ENCODE peak calls at places on chromosomes 2 and 18, in ten cellular contexts. W is HFFc6, B is astrocyte of the spinal cord, Z is T-helper 9 cell, I is stromal cell of bone marrow, Q is activated gamma-delta T cell treated with Interleukin-2 at 50 U/mL for 16 hours, S is ACHN, V is M059J, O is T1000, L is Kasumi-1. C is an unnamed sample.

GRCh38 chr2:149585317-149585885 is 2.2 kb downstream of the MMADHC start:
- DNase-seq in W (no peak), B (no peak), Z (no peak), I (no peak), Q (no peak), S (no peak), V (no peak), O (no peak), L (peak; percentile 22), C (no peak)

GRCh38 chr2:129911363-129912065 is 68.0 kb upstream of the RAB6C start:
- DNase-seq in W (no peak), B (no peak), Z (no peak), I (no peak), Q (no peak), S (no peak), V (no peak), O (no peak), L (no peak), C (no peak)

GRCh38 chr18:72544092-72544886 is at the start of gene CBLN2:
- DNase-seq in W (peak; percentile 18), B (peak; percentile 76), Z (no peak), I (peak; percentile 2), Q (no peak), S (peak; percentile 82), V (peak; percentile 39), O (peak; percentile 52), L (peak; percentile 26), C (no peak)

GRCh38 chr2:44351088-44351487 is 10.2 kb downstream of the PREPL start:
- DNase-seq in W (peak; percentile 80), B (peak; percentile 34), Z (no peak), I (peak; percentile 44), Q (no peak), S (no peak), V (peak; percentile 27), O (no peak), L (no peak), C (no peak)

GRCh38 chr18:35144628-35145027 is 96.2 kb upstream of the ZNF397 start:
- DNase-seq in W (no peak), B (no peak), Z (no peak), I (no peak), Q (no peak), S (no peak), V (no peak), O (no peak), L (no peak), C (no peak)

GRCh38 chr2:10614940-10615339 is 74.8 kb downstream of the NOL10 start:
- DNase-seq in W (peak; percentile 53), B (no peak), Z (no peak), I (no peak), Q (no peak), S (no peak), V (peak; percentile 37), O (no peak), L (no peak), C (no peak)

GRCh38 chr2:150620371-150620770 is 132.9 kb upstream of the RND3 start:
- DNase-seq in W (no peak), B (peak; percentile 39), Z (no peak), I (no peak), Q (no peak), S (no peak), V (no peak), O (no peak), L (no peak), C (no peak)

GRCh38 chr2:137173514-137173913 is 408.2 kb downstream of the THSD7B start:
- DNase-seq in W (peak; percentile 71), B (peak; percentile 81), Z (no peak), I (peak; percentile 59), Q (no peak), S (peak; percentile 75), V (peak; percentile 33), O (no peak), L (peak; percentile 14), C (no peak)

GRCh38 chr2:106062627-106063026 is 131.5 kb downstream of the UXS1 start:
- DNase-seq in W (no peak), B (no peak), Z (no peak), I (peak; percentile 22), Q (no peak), S (no peak), V (no peak), O (no peak), L (no peak), C (no peak)

GRCh38 chr2:112646791-112647720 is 1.3 kb downstream of the SLC20A1 start:
- DNase-seq in W (peak; percentile 21), B (no peak), Z (no peak), I (no peak), Q (no peak), S (no peak), V (no peak), O (no peak), L (peak; percentile 37), C (no peak)

GRCh38 chr2:223644116-223644515 is 42.0 kb upstream of the SCG2 start:
- DNase-seq in W (no peak), B (no peak), Z (no peak), I (no peak), Q (no peak), S (no peak), V (no peak), O (no peak), L (no peak), C (no peak)

GRCh38 chr2:11842324-11842723 is 95.9 kb downstream of the LPIN1 start:
- DNase-seq in W (no peak), B (no peak), Z (no peak), I (no peak), Q (no peak), S (no peak), V (no peak), O (no peak), L (no peak), C (no peak)

GRCh38 chr2:201436141-201436540 is 15.1 kb downstream of the TRAK2 start:
- DNase-seq in W (no peak), B (no peak), Z (no peak), I (no peak), Q (no peak), S (no peak), V (no peak), O (no peak), L (no peak), C (no peak)

GRCh38 chr2:181430406-181431199 is 26.6 kb upstream of the ITGA4 start:
- DNase-seq in W (peak; percentile 1), B (no peak), Z (no peak), I (no peak), Q (no peak), S (no peak), V (peak; percentile 26), O (no peak), L (peak; percentile 96), C (no peak)

GRCh38 chr18:68262697-68263293 is 452.1 kb downstream of the TMX3 start:
- DNase-seq in W (peak; percentile 78), B (peak; percentile 72), Z (no peak), I (peak; percentile 29), Q (no peak), S (no peak), V (peak; percentile 76), O (no peak), L (no peak), C (no peak)

GRCh38 chr2:124081154-124081771 is 56.2 kb downstream of the CNTNAP5 start:
- DNase-seq in W (no peak), B (no peak), Z (no peak), I (no peak), Q (no peak), S (no peak), V (peak; percentile 22), O (no peak), L (peak; percentile 19), C (no peak)

GRCh38 chr2:12006841-12007240 is 260.4 kb downstream of the LPIN1 start:
- DNase-seq in W (no peak), B (peak; percentile 55), Z (no peak), I (no peak), Q (no peak), S (no peak), V (peak; percentile 69), O (no peak), L (no peak), C (no peak)

GRCh38 chr2:13114391-13114790 is 397.7 kb downstream of the TRIB2 start:
- DNase-seq in W (no peak), B (peak; percentile 28), Z (no peak), I (peak; percentile 3), Q (no peak), S (no peak), V (no peak), O (no peak), L (no peak), C (no peak)

GRCh38 chr2:25851740-25852503 is 26.4 kb downstream of the ASXL2 start:
- DNase-seq in W (peak; percentile 82), B (peak; percentile 90), Z (no peak), I (peak; percentile 85), Q (peak; percentile 23), S (peak; percentile 85), V (peak; percentile 78), O (no peak), L (peak; percentile 94), C (no peak)

GRCh38 chr2:77746780-77747179 is 224.6 kb upstream of the LRRTM4 start:
- DNase-seq in W (no peak), B (no peak), Z (no peak), I (no peak), Q (no peak), S (no peak), V (no peak), O (no peak), L (no peak), C (no peak)

GRCh38 chr2:74896232-74896631 is 62.2 kb upstream of the POLE4 start:
- DNase-seq in W (no peak), B (no peak), Z (no peak), I (no peak), Q (no peak), S (no peak), V (no peak), O (no peak), L (no peak), C (no peak)

GRCh38 chr2:174682578-174683391 is 81.5 kb downstream of the CHRNA1 start:
- DNase-seq in W (peak; percentile 44), B (peak; percentile 58), Z (peak; percentile 60), I (no peak), Q (peak; percentile 57), S (peak; percentile 82), V (peak; percentile 41), O (peak; percentile 35), L (peak; percentile 80), C (peak; percentile 79)

GRCh38 chr2:239038773-239039478 is 191.0 kb downstream of the TWIST2 start:
- DNase-seq in W (no peak), B (no peak), Z (no peak), I (no peak), Q (no peak), S (no peak), V (no peak), O (no peak), L (no peak), C (no peak)

GRCh38 chr18:63472380-63472779 is 4.4 kb upstream of the SERPINB5 start:
- DNase-seq in W (no peak), B (no peak), Z (no peak), I (no peak), Q (no peak), S (no peak), V (no peak), O (no peak), L (no peak), C (no peak)

GRCh38 chr2:168136392-168136977 is 110.9 kb downstream of the STK39 start:
- DNase-seq in W (peak; percentile 42), B (peak; percentile 59), Z (no peak), I (peak; percentile 25), Q (no peak), S (peak; percentile 64), V (peak; percentile 52), O (no peak), L (peak; percentile 93), C (no peak)

GRCh38 chr2:161033059-161033660 is 127.1 kb upstream of the TANK start:
- DNase-seq in W (peak; percentile 76), B (no peak), Z (no peak), I (no peak), Q (no peak), S (no peak), V (peak; percentile 56), O (no peak), L (no peak), C (no peak)

GRCh38 chr2:230721712-230722111 is 9.1 kb downstream of the CAB39 start:
- DNase-seq in W (no peak), B (no peak), Z (no peak), I (no peak), Q (no peak), S (no peak), V (peak; percentile 38), O (no peak), L (no peak), C (no peak)

GRCh38 chr2:47038656-47039501 is 116.2 kb downstream of the STPG4 start:
- DNase-seq in W (no peak), B (no peak), Z (no peak), I (no peak), Q (no peak), S (no peak), V (no peak), O (no peak), L (no peak), C (no peak)